ENCODE peak calls at places on chromosomes 5 and 9, in nine cellular contexts. Y, Z, D, N, G, F, P, S and K are unnamed samples.

GRCh38 chr5:168818586-168818985 is 239.4 kb upstream of the PANK3 start:
- DNase-seq in G (no peak), Z (no peak), F (peak; percentile 69), Y (no peak), D (no peak), P (no peak), S (no peak), N (no peak), K (no peak)

GRCh38 chr5:172931001-172931536 is 28.2 kb upstream of the RPL26L1 start:
- DNase-seq in G (no peak), F (no peak), D (no peak), S (no peak), Y (peak; percentile 93), N (peak; percentile 87), P (peak; percentile 20), Z (no peak), K (peak; percentile 99)

GRCh38 chr5:96661101-96661840 is 905 bp upstream of the CAST start:
- DNase-seq in S (peak; percentile 12), F (peak; percentile 16), Z (peak; percentile 21), Y (peak; percentile 69), P (peak; percentile 28), G (no peak), D (peak; percentile 62), N (peak; percentile 77), K (peak; percentile 35)

GRCh38 chr5:124235576-124235975 is 510.9 kb downstream of the ZNF608 start:
- DNase-seq in S (peak; percentile 8), P (no peak), Y (no peak), D (no peak), G (no peak), F (no peak), N (no peak), Z (no peak), K (no peak)

GRCh38 chr9:119523508-119523907 is 154.3 kb upstream of the BRINP1 start:
- DNase-seq in Y (no peak), G (no peak), Z (no peak), P (no peak), F (no peak), S (no peak), N (no peak), D (no peak), K (no peak)

GRCh38 chr9:106218854-106219253 is 524.5 kb downstream of the TMEM38B start:
- DNase-seq in F (no peak), S (no peak), N (no peak), G (no peak), Y (no peak), P (no peak), Z (no peak), D (no peak), K (no peak)

GRCh38 chr5:123182072-123182471 is 93.0 kb downstream of the PRDM6 start:
- DNase-seq in Z (no peak), F (peak; percentile 33), D (no peak), S (no peak), G (no peak), Y (no peak), N (no peak), P (no peak), K (no peak)

GRCh38 chr9:20478780-20479179 is 143.5 kb downstream of the MLLT3 start:
- DNase-seq in G (no peak), D (no peak), N (no peak), S (no peak), Z (no peak), Y (no peak), F (peak; percentile 71), P (no peak), K (no peak)

GRCh38 chr9:32524558-32525461 is 1.2 kb downstream of the RIGI start:
- DNase-seq in D (no peak), P (peak; percentile 83), N (no peak), Y (peak; percentile 38), G (no peak), F (no peak), Z (no peak), S (no peak), K (peak; percentile 12)

GRCh38 chr9:120478208-120478607 is 101.8 kb downstream of the CDK5RAP2 start:
- DNase-seq in Z (no peak), Y (peak; percentile 78), F (no peak), G (no peak), S (no peak), N (no peak), D (no peak), P (no peak), K (no peak)

GRCh38 chr9:105444130-105444529 is 3.7 kb upstream of the FSD1L start:
- DNase-seq in Y (peak; percentile 56), D (no peak), P (no peak), Z (no peak), S (no peak), N (peak; percentile 14), G (no peak), F (no peak), K (peak; percentile 9)

GRCh38 chr9:133477992-133478850 is 678 bp downstream of the SLC2A6 start:
- DNase-seq in S (peak; percentile 45), P (no peak), D (peak; percentile 69), N (no peak), Y (peak; percentile 28), F (no peak), Z (peak; percentile 31), G (no peak), K (peak; percentile 14)

GRCh38 chr5:22431840-22432239 is 421.3 kb downstream of the CDH12 start:
- DNase-seq in Y (no peak), S (no peak), N (no peak), D (no peak), F (no peak), G (no peak), P (no peak), Z (no peak), K (no peak)

GRCh38 chr9:134632329-134632728 is 9.3 kb upstream of the COL5A1 start:
- DNase-seq in D (no peak), N (no peak), S (no peak), P (no peak), G (peak; percentile 18), Y (no peak), Z (peak; percentile 3), F (no peak), K (no peak)

GRCh38 chr9:128414461-128414860 is 6.2 kb upstream of the CERCAM start:
- DNase-seq in Y (no peak), Z (no peak), P (no peak), S (no peak), N (no peak), G (no peak), F (no peak), D (no peak), K (no peak)
- TF ChIP-seq CTCF in Y (peak; percentile 36), Z (no peak), P (no peak), S (no peak), N (peak; percentile 9), G (no peak), F (peak; percentile 14), D (no peak), K (peak; percentile 51)

GRCh38 chr5:177004961-177005360 is 1.6 kb downstream of the UIMC1 start:
- DNase-seq in D (no peak), Z (no peak), N (no peak), G (no peak), Y (no peak), S (no peak), F (no peak), P (no peak), K (no peak)

GRCh38 chr5:177006265-177006972 is at the start of gene UIMC1:
- DNase-seq in Y (peak; percentile 95), S (peak; percentile 96), Z (peak; percentile 93), F (peak; percentile 97), G (peak; percentile 87), P (peak; percentile 90), D (peak; percentile 96), N (peak; percentile 96), K (peak; percentile 88)

GRCh38 chr5:177008716-177009115 is 2.1 kb upstream of the UIMC1 start:
- DNase-seq in P (no peak), Z (no peak), G (no peak), N (no peak), Y (no peak), D (no peak), F (no peak), S (no peak), K (no peak)

GRCh38 chr5:177003649-177004048 is 2.9 kb downstream of the UIMC1 start:
- DNase-seq in G (no peak), Z (no peak), N (no peak), F (no peak), P (no peak), Y (no peak), S (no peak), D (no peak), K (no peak)

GRCh38 chr5:177005619-177006264 is 837 bp downstream of the UIMC1 start:
- DNase-seq in P (peak; percentile 76), F (peak; percentile 83), Y (peak; percentile 80), G (peak; percentile 63), D (peak; percentile 86), N (peak; percentile 74), Z (peak; percentile 73), S (peak; percentile 72), K (peak; percentile 52)
- TF ChIP-seq CTCF in P (peak; percentile 45), F (peak; percentile 67), Y (peak; percentile 69), G (peak; percentile 69), D (peak; percentile 47), N (peak; percentile 68), Z (peak; percentile 32), S (peak; percentile 35), K (peak; percentile 74)

DNA sequence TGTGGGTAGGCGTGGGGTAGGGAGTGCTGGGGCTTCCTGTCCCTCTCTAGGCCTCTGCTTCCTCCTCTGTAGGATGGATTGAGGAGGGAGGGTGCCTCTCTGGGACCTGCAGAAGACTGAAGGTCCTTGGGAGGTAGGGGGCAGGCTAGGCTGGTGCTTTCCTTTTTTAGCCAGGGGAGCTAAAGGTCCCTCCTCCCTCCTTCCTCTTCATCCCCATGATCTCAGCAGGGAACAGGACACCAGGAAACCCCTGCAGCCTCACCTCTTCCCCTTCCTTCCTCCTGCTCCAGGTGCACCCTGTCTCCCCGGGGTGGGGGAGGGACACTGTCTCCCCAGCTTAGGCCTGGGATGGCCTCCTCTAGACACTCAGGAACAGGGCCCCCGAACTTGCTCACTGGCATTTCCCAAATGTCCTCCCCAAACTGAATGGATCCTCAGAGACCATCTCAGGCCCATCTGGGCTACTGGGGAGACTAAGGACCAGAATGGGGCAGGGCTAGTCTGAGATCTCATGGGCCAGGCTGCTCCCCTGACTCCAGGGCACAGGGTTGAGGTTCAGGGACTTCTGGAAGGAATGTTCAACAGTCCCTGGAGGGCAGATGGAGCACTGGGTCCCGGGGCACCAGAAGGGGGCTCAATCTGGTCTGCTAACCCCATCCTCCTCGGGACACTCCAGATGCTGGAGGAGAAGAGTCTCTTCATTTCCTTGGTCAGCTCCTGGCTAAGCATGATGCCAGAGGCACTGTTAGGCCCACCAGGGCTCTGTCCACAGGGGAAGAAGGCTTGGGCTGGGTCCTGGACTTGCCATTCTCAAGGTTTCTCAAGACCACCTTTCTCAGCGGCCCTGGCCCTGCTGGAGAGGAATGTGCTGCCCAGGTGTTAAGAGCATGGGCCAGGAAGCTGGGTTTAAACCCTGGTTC is 8.2 kb downstream of the SH2D3C start:
- DNase-seq in Y (no peak), S (no peak), G (no peak), P (no peak), Z (no peak), F (no peak), D (no peak), N (no peak), K (no peak)
- TF ChIP-seq CTCF in Y (no peak), S (no peak), G (no peak), P (no peak), Z (no peak), F (no peak), D (no peak), N (no peak), K (no peak)

DNA sequence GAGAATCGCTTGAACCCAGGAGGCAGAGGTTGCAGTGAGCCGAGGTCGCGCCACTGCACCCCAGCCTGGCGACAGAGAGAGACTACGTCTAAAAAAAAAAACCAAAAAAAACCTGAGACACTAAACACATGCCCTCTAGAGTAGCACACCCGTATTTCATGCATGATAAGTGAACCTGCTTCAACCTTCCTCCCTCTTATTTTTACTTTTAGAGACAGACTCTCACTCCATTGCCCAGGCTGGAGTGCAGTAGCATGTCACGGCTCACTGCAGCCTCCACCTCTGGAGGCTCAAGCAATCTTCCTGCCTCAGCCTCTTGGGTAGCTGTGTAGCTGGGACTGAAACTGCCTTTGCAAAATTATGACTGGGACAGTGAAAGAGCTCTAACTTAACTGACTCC is 17.6 kb upstream of the NANS start:
- DNase-seq in P (no peak), N (no peak), Y (no peak), S (no peak), G (no peak), D (peak; percentile 27), F (no peak), Z (no peak), K (no peak)
- TF ChIP-seq CTCF in P (no peak), N (no peak), Y (no peak), S (no peak), G (no peak), D (no peak), F (no peak), Z (no peak), K (no peak)